ENCODE peak calls at places on chromosome 13, in eight cellular contexts. A is hepatocyte, F is ovary, B is K562, Z is GM23338, Q is BJ, Y is ascending aorta, W is neural progenitor cell. R is an unnamed sample.
A peak's percentile ranks its signal among the peaks of the same experiment; 100 is the strongest.

GRCh38 chr13:26538363-26539317 is 18.8 kb upstream of the WASF3 start:
- DNase-seq in Z (no peak), Y (no peak), B (no peak), F (no peak), A (no peak), Q (no peak), W (no peak), R (no peak)

GRCh38 chr13:23749288-23749880 is 139.8 kb downstream of the MIPEP start:
- DNase-seq in A (no peak), Q (no peak), W (no peak), B (no peak), Z (no peak), Y (no peak), F (no peak), R (no peak)

GRCh38 chr13:113975416-113975815 is 1.5 kb upstream of the C13orf46 start:
- DNase-seq in B (no peak), A (no peak), Y (no peak), F (no peak), Z (no peak), W (no peak), Q (no peak), R (no peak)

GRCh38 chr13:70390064-70390463 is 281.8 kb upstream of the KLHL1 start:
- DNase-seq in F (no peak), B (no peak), Y (no peak), Z (no peak), W (no peak), A (no peak), Q (no peak), R (no peak)

GRCh38 chr13:40668335-40668734 is 1.9 kb upstream of the FOXO1 start:
- DNase-seq in Z (peak; percentile 80), A (peak; percentile 39), Q (no peak), W (peak; percentile 58), F (peak; percentile 44), B (peak; percentile 57), Y (no peak), R (no peak)

GRCh38 chr13:75398072-75398471 is 83.9 kb downstream of the TBC1D4 start:
- DNase-seq in A (no peak), F (no peak), B (no peak), Z (no peak), Y (no peak), Q (no peak), W (no peak), R (no peak)

GRCh38 chr13:40052954-40053353 is 397.5 kb downstream of the COG6 start:
- DNase-seq in Y (no peak), Z (no peak), A (no peak), F (no peak), Q (no peak), B (no peak), W (no peak), R (no peak)

GRCh38 chr13:112668924-112669323 is 20.9 kb upstream of the ATP11A start:
- DNase-seq in W (no peak), Y (no peak), Z (no peak), B (no peak), F (no peak), A (no peak), Q (no peak), R (no peak)

GRCh38 chr13:42875448-42876269 is 94.3 kb downstream of the FAM216B start:
- DNase-seq in W (peak; percentile 76), Q (no peak), Z (peak; percentile 91), Y (no peak), B (no peak), A (peak; percentile 65), F (peak; percentile 66), R (no peak)

GRCh38 chr13:73372691-73373627 is 314.2 kb downstream of the KLF5 start:
- DNase-seq in B (no peak), Y (no peak), F (no peak), Z (no peak), A (no peak), W (no peak), Q (no peak), R (no peak)

GRCh38 chr13:110771194-110771593 is 57.7 kb downstream of the ING1 start:
- DNase-seq in Z (no peak), F (no peak), Q (no peak), W (no peak), Y (no peak), B (no peak), A (no peak), R (peak; percentile 28)

GRCh38 chr13:48074006-48074405 is 20.9 kb downstream of the MED4 start:
- DNase-seq in Q (no peak), W (no peak), B (no peak), Y (no peak), F (no peak), Z (no peak), A (no peak), R (no peak)
- H3K36me3 ChIP-seq in Q (peaks cover 16% of the 10 kb centered on the region), W (peaks cover 68% of the 10 kb centered on the region), B (peaks cover 78% of the 10 kb centered on the region), Y (peaks cover 69% of the 10 kb centered on the region), F (no peaks in the 10 kb centered on the region), Z (peaks cover 66% of the 10 kb centered on the region), A (peaks cover 15% of the 10 kb centered on the region), R (peaks cover 3% of the 10 kb centered on the region)

DNA sequence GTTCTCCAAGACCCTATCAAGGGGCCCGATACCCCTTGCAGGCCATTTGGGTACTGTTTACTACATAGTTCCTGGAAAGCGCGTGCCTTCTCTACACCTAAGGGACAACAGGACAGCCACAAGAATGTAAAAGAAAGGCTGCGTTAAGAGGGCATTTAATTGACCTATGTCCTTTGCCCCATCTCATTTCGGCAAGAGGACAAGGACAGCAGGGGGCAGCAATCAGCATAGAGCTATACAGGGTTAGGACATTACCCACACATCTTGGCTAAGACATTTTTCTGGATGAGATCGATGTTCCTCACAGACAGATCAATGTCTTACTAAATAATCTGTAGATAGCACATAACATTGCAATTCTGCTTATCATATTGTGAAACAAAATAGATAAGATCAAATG is 41.2 kb downstream of the FLT3 start:
- DNase-seq in A (peak; percentile 17), F (no peak), Y (no peak), Q (no peak), W (peak; percentile 62), B (peak; percentile 44), Z (peak; percentile 83), R (no peak)
- TF ChIP-seq CTCF in A (peak; percentile 30), F (no peak), Y (no peak), Q (peak; percentile 50), W (peak; percentile 58), B (peak; percentile 60), Z (peak; percentile 74), R (peak; percentile 35)

DNA sequence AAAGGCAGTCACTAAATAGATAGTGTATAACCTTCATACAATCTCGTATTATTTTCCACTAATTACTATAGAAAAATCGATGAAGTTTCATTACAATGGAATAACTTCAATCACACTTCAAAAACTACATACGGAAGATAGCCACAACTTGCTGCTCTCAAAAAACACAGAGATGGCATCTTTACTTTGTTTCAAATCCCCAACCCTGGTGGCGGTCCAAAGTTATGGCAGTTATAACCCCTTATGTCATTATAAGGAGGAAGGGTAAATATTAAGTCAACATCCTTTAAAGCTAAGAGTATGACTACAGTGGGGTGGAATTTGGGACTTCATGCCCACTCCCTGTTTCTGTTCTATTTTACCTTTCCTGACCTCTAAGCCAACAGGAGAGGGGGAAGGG is 146.5 kb downstream of the LACC1 start:
- DNase-seq in Z (peak; percentile 13), Q (no peak), W (no peak), A (no peak), B (no peak), Y (no peak), F (no peak), R (no peak)
- H3K27me3 ChIP-seq in Z (no peaks in the 10 kb centered on the region), Q (peaks cover 10% of the 10 kb centered on the region), W (no peaks in the 10 kb centered on the region), A (no peaks in the 10 kb centered on the region), B (no peaks in the 10 kb centered on the region), Y (no peaks in the 10 kb centered on the region), F (no peaks in the 10 kb centered on the region), R (no peaks in the 10 kb centered on the region)

DNA sequence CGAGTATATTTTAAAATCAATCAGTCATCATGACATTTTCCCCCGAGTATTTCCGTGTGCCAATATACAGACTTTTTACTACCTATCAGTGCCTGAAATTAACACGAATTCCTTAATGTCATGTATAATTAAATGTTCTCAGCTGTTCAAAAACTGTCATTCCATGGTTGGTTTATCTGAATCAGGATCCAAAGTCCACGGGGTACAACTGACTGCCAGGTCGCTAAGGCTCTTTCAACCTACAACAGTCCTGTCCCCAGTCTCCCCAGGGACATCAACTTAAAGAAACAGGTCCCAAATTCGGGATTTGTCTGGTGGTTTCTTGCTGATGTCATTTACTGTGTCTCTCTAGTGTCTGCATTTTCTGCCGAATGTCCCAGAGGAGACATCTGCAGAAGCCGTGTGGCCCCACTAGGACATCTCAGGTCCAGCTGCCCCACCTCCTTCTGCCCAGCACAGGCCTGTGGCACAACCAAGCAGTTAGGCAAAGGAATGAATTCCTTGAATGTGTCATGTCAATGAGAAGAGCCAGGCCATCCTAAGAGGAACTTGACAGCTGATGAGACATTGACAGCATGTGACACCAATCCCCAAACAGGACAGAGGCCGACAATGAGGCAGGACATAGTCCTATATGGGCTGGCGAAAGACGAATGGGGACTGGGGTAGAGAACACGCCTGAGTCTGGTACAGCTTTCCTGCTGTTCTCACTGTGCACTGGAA is 109.5 kb downstream of the STK24 start:
- DNase-seq in F (no peak), B (no peak), Q (no peak), A (no peak), Y (no peak), Z (no peak), W (no peak), R (no peak)
- H3K36me3 ChIP-seq in F (no peaks in the 10 kb centered on the region), B (peaks cover 65% of the 10 kb centered on the region), Q (peaks cover 24% of the 10 kb centered on the region), A (no peaks in the 10 kb centered on the region), Y (peaks cover 10% of the 10 kb centered on the region), Z (peaks cover 12% of the 10 kb centered on the region), W (peaks cover 6% of the 10 kb centered on the region), R (peaks cover 12% of the 10 kb centered on the region)

DNA sequence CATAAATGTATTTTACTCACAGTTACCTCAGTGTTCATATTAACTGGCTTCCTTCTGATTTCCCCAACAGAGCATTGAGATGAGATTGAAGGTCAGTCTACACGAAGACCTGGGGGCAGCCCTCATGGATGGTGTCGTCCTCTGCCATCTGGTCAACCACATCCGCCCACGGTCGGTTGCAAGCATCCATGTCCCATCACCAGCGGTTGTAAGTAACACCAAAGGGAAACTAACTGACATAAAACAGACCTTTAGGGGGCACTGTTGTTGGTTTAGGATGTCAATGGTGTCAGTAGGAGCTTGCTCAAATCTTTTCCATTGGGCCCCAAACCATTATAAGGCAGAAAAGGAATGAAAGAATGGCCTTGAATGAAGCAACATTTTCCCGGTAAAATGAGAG is 68.2 kb downstream of the ESD start:
- DNase-seq in Z (peak; percentile 78), B (peak; percentile 17), F (no peak), A (no peak), Q (no peak), W (peak; percentile 29), Y (no peak), R (no peak)
- TF ChIP-seq CTCF in Z (peak; percentile 55), B (peak; percentile 10), F (no peak), A (no peak), Q (no peak), W (peak; percentile 36), Y (no peak), R (no peak)